ENCODE peak calls at places on chromosomes 1 and 21, in four cellular contexts. S is H7, M is HFF-Myc, Z is AG20443. T is an unnamed sample.

GRCh38 chr1:1359316-1359667 is 937 bp upstream of the MXRA8 start:
- DNase-seq in S (no peak), M (no peak), Z (peak; percentile 52), T (no peak)

GRCh38 chr1:27454610-27455009 is 35.4 kb downstream of the WASF2 start:
- DNase-seq in S (no peak), M (no peak), Z (no peak), T (no peak)

GRCh38 chr1:105830614-105831146 is 1225.8 kb upstream of the PRMT6 start:
- DNase-seq in S (no peak), M (no peak), Z (no peak), T (no peak)

GRCh38 chr1:158037876-158038359 is 44.5 kb downstream of the KIRREL1 start:
- DNase-seq in S (no peak), M (peak; percentile 56), Z (peak; percentile 61), T (no peak)

GRCh38 chr1:211616231-211617031 is 37.5 kb upstream of the SLC30A1 start:
- DNase-seq in S (no peak), M (no peak), Z (no peak), T (no peak)

GRCh38 chr1:68904472-68904871 is 407.6 kb upstream of the DEPDC1 start:
- DNase-seq in S (peak; percentile 17), M (no peak), Z (no peak), T (no peak)

GRCh38 chr1:1181938-1182410 is 8.3 kb downstream of the TTLL10 start:
- DNase-seq in S (peak; percentile 70), M (no peak), Z (no peak), T (peak; percentile 24)

GRCh38 chr1:3422638-3423037 is 31.8 kb upstream of the ARHGEF16 start:
- DNase-seq in S (no peak), M (no peak), Z (no peak), T (no peak)

GRCh38 chr1:43881415-43881814 is 52.2 kb upstream of the ARTN start:
- DNase-seq in S (peak; percentile 46), M (peak; percentile 7), Z (no peak), T (peak; percentile 48)

GRCh38 chr1:18182518-18183160 is 75.0 kb downstream of the IGSF21 start:
- DNase-seq in S (no peak), M (no peak), Z (no peak), T (peak; percentile 49)

GRCh38 chr21:14306143-14306907 is 76.6 kb downstream of the HSPA13 start:
- DNase-seq in S (no peak), M (no peak), Z (no peak), T (no peak)

GRCh38 chr1:232142403-232143314 is 487.3 kb downstream of the SIPA1L2 start:
- DNase-seq in S (no peak), M (no peak), Z (peak; percentile 74), T (no peak)

GRCh38 chr1:218524526-218524925 is 179.4 kb downstream of the TGFB2 start:
- DNase-seq in S (no peak), M (no peak), Z (peak; percentile 16), T (no peak)

GRCh38 chr1:29120367-29120766 is 3.3 kb downstream of the TMEM200B start:
- DNase-seq in S (peak; percentile 34), M (no peak), Z (no peak), T (no peak)

GRCh38 chr1:55813619-55814018 is 598.5 kb upstream of the USP24 start:
- DNase-seq in S (no peak), M (no peak), Z (peak; percentile 76), T (no peak)

GRCh38 chr1:203480525-203481084 is 5.0 kb downstream of the PRELP start:
- DNase-seq in S (peak; percentile 63), M (peak; percentile 43), Z (peak; percentile 87), T (peak; percentile 59)

GRCh38 chr21:39312112-39313041 is 1.1 kb downstream of the BRWD1 start:
- DNase-seq in S (peak; percentile 99), M (peak; percentile 56), Z (peak; percentile 99), T (peak; percentile 93)

GRCh38 chr1:30409476-30410152 is 313.8 kb downstream of the MATN1 start:
- DNase-seq in S (peak; percentile 23), M (no peak), Z (peak; percentile 12), T (peak; percentile 13)

GRCh38 chr1:110308247-110308646 is 30.9 kb upstream of the RBM15 start:
- DNase-seq in S (no peak), M (no peak), Z (peak; percentile 81), T (no peak)

GRCh38 chr1:208731976-208732821 is 488.0 kb upstream of the PLXNA2 start:
- DNase-seq in S (no peak), M (no peak), Z (no peak), T (no peak)

GRCh38 chr1:166960871-166961474 is 14.4 kb downstream of the ILDR2 start:
- DNase-seq in S (no peak), M (no peak), Z (no peak), T (no peak)

GRCh38 chr1:114023377-114023776 is 44.1 kb downstream of the OLFML3 start:
- DNase-seq in S (no peak), M (no peak), Z (no peak), T (no peak)

GRCh38 chr1:236016083-236016482 is 48.8 kb downstream of the NID1 start:
- DNase-seq in S (no peak), M (no peak), Z (peak; percentile 30), T (no peak)

GRCh38 chr1:36628804-36629203 is 146.1 kb upstream of the CSF3R start:
- DNase-seq in S (no peak), M (no peak), Z (no peak), T (no peak)

GRCh38 chr1:1540817-1541628 is 599 bp upstream of the TMEM240 start:
- DNase-seq in S (peak; percentile 89), M (no peak), Z (no peak), T (no peak)

T was measured in H9.